ENCODE peak calls at places on chromosome 20, in ten cellular contexts. K is K562; L is A172; N is NCI-H2081; E is naive thymus-derived CD8-positive, alpha-beta T cell; S is activated naive CD4-positive, alpha-beta T cell; W is PC-3; T is NCI-H1092; Z is activated CD4-positive, alpha-beta T cell treated with anti-CD3 and anti-CD28 coated beads, Interleukin-2, amount 50 U/mL, for 1 hour; Q is mesenteric fat pad. H is an unnamed sample.

GRCh38 chr20:16930656-16931055 is 182.5 kb downstream of the OTOR start:
- DNase-seq in K (no peak), L (no peak), N (no peak), E (no peak), S (no peak), W (no peak), T (no peak), Z (no peak), Q (no peak), H (no peak)

GRCh38 chr20:48652961-48653705 is 174.7 kb downstream of the PREX1 start:
- DNase-seq in K (no peak), L (no peak), N (no peak), E (no peak), S (no peak), W (no peak), T (no peak), Z (no peak), Q (no peak), H (no peak)

GRCh38 chr20:19815553-19815991 is 57.5 kb downstream of the RIN2 start:
- DNase-seq in K (no peak), L (peak; percentile 98), N (no peak), E (no peak), S (no peak), W (peak; percentile 99), T (no peak), Z (no peak), Q (no peak), H (peak; percentile 98)

GRCh38 chr20:45176526-45176925 is 1.8 kb downstream of the PI3 start:
- DNase-seq in K (no peak), L (no peak), N (no peak), E (no peak), S (no peak), W (peak; percentile 43), T (no peak), Z (no peak), Q (no peak), H (no peak)

GRCh38 chr20:23152308-23152892 is 66.3 kb upstream of the CD93 start:
- DNase-seq in K (peak; percentile 93), L (peak; percentile 74), N (no peak), E (no peak), S (no peak), W (no peak), T (no peak), Z (no peak), Q (peak; percentile 94), H (no peak)

GRCh38 chr20:41221614-41222218 is 84.4 kb downstream of the PLCG1 start:
- DNase-seq in K (no peak), L (no peak), N (no peak), E (no peak), S (no peak), W (no peak), T (no peak), Z (no peak), Q (no peak), H (no peak)

GRCh38 chr20:24783631-24784492 is 165.2 kb upstream of the CST7 start:
- DNase-seq in K (no peak), L (no peak), N (no peak), E (no peak), S (no peak), W (peak; percentile 35), T (no peak), Z (no peak), Q (no peak), H (no peak)

GRCh38 chr20:58523072-58523681 is 8.0 kb upstream of the APCDD1L start:
- DNase-seq in K (no peak), L (peak; percentile 30), N (no peak), E (no peak), S (no peak), W (no peak), T (no peak), Z (no peak), Q (no peak), H (no peak)

GRCh38 chr20:39072653-39073052 is 110.5 kb downstream of the DHX35 start:
- DNase-seq in K (no peak), L (no peak), N (no peak), E (no peak), S (no peak), W (no peak), T (no peak), Z (no peak), Q (no peak), H (no peak)

GRCh38 chr20:35134900-35135299 is 12.2 kb downstream of the EDEM2 start:
- DNase-seq in K (no peak), L (no peak), N (no peak), E (no peak), S (no peak), W (no peak), T (no peak), Z (no peak), Q (no peak), H (no peak)

GRCh38 chr20:41426361-41426900 is 59.8 kb upstream of the EMILIN3 start:
- DNase-seq in K (no peak), L (no peak), N (no peak), E (no peak), S (no peak), W (no peak), T (no peak), Z (no peak), Q (no peak), H (no peak)

GRCh38 chr20:52047811-52048302 is 143.7 kb downstream of the ZFP64 start:
- DNase-seq in K (no peak), L (peak; percentile 35), N (no peak), E (peak; percentile 2), S (no peak), W (no peak), T (no peak), Z (no peak), Q (no peak), H (peak; percentile 20)

H was measured in HS-27A.